ENCODE peak calls at places on chromosomes 2 and 18, in ten cellular contexts. L, B, G, C, I, Q, W, U, D and N are unnamed samples.

GRCh38 chr2:191696001-191696400 is 18.1 kb downstream of the NABP1 start:
- DNase-seq in G (no peak), B (no peak), W (peak), U (no peak), D (peak), Q (no peak), L (peak), C (no peak), I (no peak), N (peak)

GRCh38 chr2:166127217-166128155 is at the start of gene SCN1A:
- DNase-seq in Q (no peak), C (no peak), W (peak), B (no peak), I (no peak), U (peak), D (peak), G (peak), L (no peak), N (peak)

GRCh38 chr18:23719634-23720201 is 30.5 kb downstream of the LAMA3 start:
- DNase-seq in G (no peak), I (peak), W (peak), L (no peak), B (no peak), D (peak), U (no peak), Q (no peak), C (peak), N (peak)

GRCh38 chr2:204437334-204437733 is 107.9 kb upstream of the PARD3B start:
- DNase-seq in L (no peak), U (no peak), Q (no peak), D (no peak), B (no peak), C (no peak), I (no peak), W (no peak), G (no peak), N (no peak)

GRCh38 chr2:100260712-100261620 is 61.3 kb downstream of the LONRF2 start:
- DNase-seq in I (peak), Q (no peak), C (peak), D (peak), L (peak), G (peak), B (peak), W (peak), U (peak), N (peak)

GRCh38 chr2:46163804-46164569 is 133.2 kb upstream of the EPAS1 start:
- DNase-seq in W (no peak), B (no peak), I (no peak), Q (no peak), U (no peak), G (no peak), C (peak), L (no peak), D (peak), N (peak)

GRCh38 chr2:151560289-151560688 is 150.6 kb downstream of the RIF1 start:
- DNase-seq in C (no peak), Q (no peak), B (no peak), U (no peak), W (no peak), I (no peak), G (peak), D (peak), L (no peak), N (peak)

GRCh38 chr2:45812039-45812500 is 160.6 kb downstream of the PRKCE start:
- DNase-seq in I (no peak), D (peak), Q (no peak), B (no peak), U (no peak), W (no peak), C (no peak), L (no peak), G (no peak), N (peak)

GRCh38 chr18:29147944-29148343 is 971.0 kb upstream of the CDH2 start:
- DNase-seq in G (peak), C (no peak), W (no peak), D (peak), I (no peak), L (no peak), U (peak), B (no peak), Q (no peak), N (peak)

GRCh38 chr2:237259201-237259600 is 154.8 kb downstream of the COL6A3 start:
- DNase-seq in C (no peak), I (no peak), U (no peak), W (no peak), L (no peak), G (no peak), Q (no peak), D (peak), B (no peak), N (no peak)

GRCh38 chr2:233593201-233593600 is 24.2 kb upstream of the UGT1A8 start:
- DNase-seq in I (no peak), B (no peak), W (no peak), D (no peak), U (no peak), L (no peak), C (no peak), G (no peak), Q (no peak), N (no peak)

GRCh38 chr2:47645246-47645645 is 137.7 kb upstream of the MSH6 start:
- DNase-seq in G (no peak), W (no peak), Q (peak), L (no peak), D (no peak), B (no peak), I (no peak), U (no peak), C (peak), N (no peak)

GRCh38 chr18:57980573-57981348 is 63.3 kb upstream of the NEDD4L start:
- DNase-seq in W (peak), D (no peak), U (peak), L (no peak), G (no peak), I (no peak), B (no peak), C (no peak), Q (no peak), N (peak)

GRCh38 chr2:120228503-120228902 is 5.3 kb upstream of the TMEM185B start:
- DNase-seq in I (no peak), W (peak), Q (no peak), B (no peak), L (no peak), U (no peak), D (no peak), G (no peak), C (no peak), N (peak)

GRCh38 chr2:223943561-223944008 is 1.6 kb downstream of the WDFY1 start:
- DNase-seq in U (no peak), I (no peak), Q (no peak), B (no peak), L (no peak), C (no peak), W (peak), G (no peak), D (peak), N (peak)

GRCh38 chr2:227828385-227828990 is 14.8 kb downstream of the CCL20 start:
- DNase-seq in I (no peak), Q (no peak), W (no peak), U (no peak), G (no peak), L (no peak), D (no peak), B (no peak), C (no peak), N (no peak)

GRCh38 chr18:10386049-10386448 is 68.4 kb upstream of the APCDD1 start:
- DNase-seq in L (no peak), I (peak), C (no peak), W (no peak), B (no peak), U (no peak), Q (no peak), D (no peak), G (no peak), N (no peak)

GRCh38 chr2:545711-546650 is 131.2 kb downstream of the TMEM18 start:
- DNase-seq in Q (no peak), C (peak), I (no peak), G (no peak), B (no peak), L (no peak), U (no peak), D (no peak), W (peak), N (no peak)

GRCh38 chr2:138071720-138072719 is 107.7 kb downstream of the HNMT start:
- DNase-seq in D (peak), Q (no peak), B (no peak), U (no peak), I (no peak), W (no peak), G (no peak), L (no peak), C (no peak), N (peak)

GRCh38 chr2:205054789-205055188 is 509.5 kb downstream of the PARD3B start:
- DNase-seq in G (no peak), D (no peak), W (no peak), L (no peak), I (no peak), B (no peak), U (no peak), Q (no peak), C (no peak), N (no peak)

GRCh38 chr2:112640800-112641675 is 4.7 kb upstream of the SLC20A1 start:
- DNase-seq in W (no peak), I (no peak), Q (peak), U (no peak), L (no peak), D (peak), B (no peak), C (no peak), G (no peak), N (peak)

GRCh38 chr2:105397959-105398521 is 811 bp downstream of the FHL2 start:
- DNase-seq in C (no peak), G (no peak), B (no peak), U (no peak), D (no peak), Q (no peak), L (no peak), W (no peak), I (no peak), N (no peak)

GRCh38 chr18:54883816-54884604 is 55.7 kb downstream of the RAB27B start:
- DNase-seq in I (no peak), Q (no peak), W (no peak), G (no peak), B (no peak), D (peak), C (no peak), L (no peak), U (no peak), N (peak)

GRCh38 chr2:88831792-88832248 is 140.3 kb downstream of the RPIA start:
- DNase-seq in Q (peak), D (peak), L (peak), B (no peak), G (peak), W (peak), I (no peak), U (peak), C (no peak), N (peak)

GRCh38 chr2:133166024-133166423 is 402.2 kb downstream of the NCKAP5 start:
- DNase-seq in C (no peak), B (no peak), D (peak), Q (no peak), G (no peak), U (no peak), L (no peak), W (no peak), I (no peak), N (no peak)

GRCh38 chr18:47204908-47205522 is 28.9 kb upstream of the IER3IP1 start:
- DNase-seq in U (peak), G (peak), C (no peak), I (peak), Q (no peak), D (peak), W (peak), B (no peak), L (no peak), N (peak)

DNA sequence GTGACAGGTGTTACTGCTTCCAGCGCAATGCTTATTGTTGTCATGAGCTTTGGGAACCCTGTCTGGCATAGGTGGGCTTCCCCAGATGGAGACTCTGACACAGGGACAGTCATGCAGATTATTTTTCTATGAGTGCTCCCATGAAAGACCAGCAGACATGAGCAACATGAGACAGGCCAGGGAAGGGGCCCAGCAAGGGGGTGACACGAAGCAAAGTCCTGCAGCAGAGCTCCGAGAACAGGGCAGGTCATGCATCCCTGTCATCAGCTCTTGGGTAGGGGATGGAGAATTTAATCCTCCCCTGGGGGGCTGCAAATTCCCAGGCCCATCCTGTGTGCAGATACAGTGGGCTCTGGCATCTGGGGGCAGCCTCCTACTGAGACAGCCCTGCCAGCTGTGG is 77.4 kb downstream of the CTAGE1 start:
- DNase-seq in U (no peak), C (no peak), L (no peak), Q (no peak), I (no peak), G (peak), W (no peak), D (no peak), B (no peak), N (no peak)
- H3K4me3 ChIP-seq in U (no peak), C (no peak), L (no peak), Q (no peak), I (no peak), G (no peak), W (no peak), D (no peak), B (no peak), N (no peak)

DNA sequence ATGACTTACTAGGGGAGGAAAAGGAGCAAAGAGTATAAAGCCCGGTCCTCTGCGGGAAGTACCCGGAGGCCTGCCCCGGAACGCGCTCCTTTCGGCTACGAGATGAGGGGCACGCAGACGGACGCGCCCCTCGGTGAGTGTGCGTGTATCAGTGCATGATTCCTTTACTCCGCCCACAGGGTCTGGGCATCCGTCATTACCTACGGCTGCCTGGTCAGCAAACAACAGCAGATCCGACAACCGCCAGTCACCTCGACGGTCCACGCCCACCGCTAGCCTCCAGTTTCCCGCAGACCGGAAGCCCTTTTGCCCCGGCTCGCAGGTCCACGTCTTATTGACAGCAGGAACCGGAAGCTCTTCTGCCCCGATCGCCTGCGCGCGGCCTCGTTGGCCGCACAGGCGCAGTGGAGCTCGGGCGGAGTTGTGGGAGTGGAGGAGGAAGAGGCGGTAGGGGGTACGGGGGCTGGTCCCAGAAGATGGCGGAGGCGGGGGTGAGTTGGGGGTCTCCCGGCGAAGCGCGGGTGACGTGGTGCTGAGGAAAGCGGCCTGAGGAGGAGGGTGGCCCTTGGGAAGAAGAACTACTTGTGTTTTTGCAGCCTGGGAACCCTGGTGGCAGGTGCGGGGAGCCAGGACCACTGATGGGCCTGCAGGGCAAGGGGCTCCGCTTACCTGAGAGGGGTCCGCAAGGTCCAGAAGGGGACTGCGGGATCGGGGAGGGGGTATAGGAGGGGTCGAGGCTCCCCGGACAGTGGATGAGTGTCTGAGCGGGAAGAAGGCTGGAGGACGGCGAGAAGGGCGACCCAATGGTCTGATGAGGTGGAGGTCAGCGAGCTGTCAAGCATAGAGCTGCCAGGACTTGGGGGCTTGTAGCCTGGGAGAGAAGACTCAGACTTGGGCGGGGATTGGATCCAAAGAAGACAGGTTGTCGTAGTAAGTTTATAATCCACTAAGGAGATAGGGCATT is at the start of gene INSIG2:
- DNase-seq in B (peak), U (peak), W (peak), G (peak), Q (peak), C (peak), L (peak), D (peak), I (peak), N (peak)
- TF ChIP-seq CTCF in B (peak), U (no peak), W (no peak), G (no peak), Q (no peak), C (no peak), L (no peak), D (no peak), I (no peak), N (peak)

DNA sequence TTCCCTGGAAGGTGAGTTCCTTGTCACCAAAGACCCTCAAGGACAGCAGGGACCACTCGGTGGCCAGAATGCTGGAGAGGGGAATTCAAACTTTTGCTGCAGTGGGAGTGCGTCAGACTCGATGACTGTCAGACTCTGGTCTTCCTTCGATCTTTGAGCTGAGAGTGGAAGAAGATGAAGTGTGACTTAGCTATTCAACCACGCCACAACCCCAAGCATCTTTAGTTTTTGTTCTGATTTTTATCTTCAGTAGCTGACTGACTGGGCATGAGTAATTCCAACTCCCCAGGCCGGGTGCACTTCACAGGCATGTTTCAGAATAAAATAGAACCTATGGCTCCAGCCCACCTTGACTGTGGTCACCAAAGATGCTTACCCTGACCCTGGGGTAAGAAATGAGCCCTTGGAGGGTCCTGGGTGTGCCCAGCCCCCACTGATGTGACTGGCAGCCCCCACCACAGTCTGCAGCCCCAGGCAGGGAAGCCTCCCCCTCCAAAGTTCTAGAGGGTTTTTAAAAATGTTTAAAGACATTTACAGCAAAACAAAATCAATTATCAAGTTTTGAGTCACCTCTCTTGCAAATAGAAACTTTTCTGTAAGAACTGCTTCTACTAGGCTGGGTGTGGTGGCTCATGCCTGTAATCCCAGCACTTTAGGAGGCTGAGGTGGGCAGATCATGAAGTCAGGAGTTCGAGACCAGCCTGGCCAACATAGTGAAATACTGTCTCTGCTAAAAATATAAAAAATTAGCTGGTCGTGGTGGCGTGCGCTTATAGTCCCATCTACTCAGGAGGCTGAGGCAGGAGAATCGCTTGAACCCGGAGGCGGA is 24.9 kb upstream of the YWHAQ start:
- DNase-seq in Q (no peak), D (peak), C (no peak), I (no peak), B (no peak), W (no peak), L (no peak), U (no peak), G (no peak), N (peak)
- H3K4me3 ChIP-seq in Q (no peak), D (no peak), C (no peak), I (no peak), B (no peak), W (no peak), L (no peak), U (no peak), G (no peak), N (no peak)

DNA sequence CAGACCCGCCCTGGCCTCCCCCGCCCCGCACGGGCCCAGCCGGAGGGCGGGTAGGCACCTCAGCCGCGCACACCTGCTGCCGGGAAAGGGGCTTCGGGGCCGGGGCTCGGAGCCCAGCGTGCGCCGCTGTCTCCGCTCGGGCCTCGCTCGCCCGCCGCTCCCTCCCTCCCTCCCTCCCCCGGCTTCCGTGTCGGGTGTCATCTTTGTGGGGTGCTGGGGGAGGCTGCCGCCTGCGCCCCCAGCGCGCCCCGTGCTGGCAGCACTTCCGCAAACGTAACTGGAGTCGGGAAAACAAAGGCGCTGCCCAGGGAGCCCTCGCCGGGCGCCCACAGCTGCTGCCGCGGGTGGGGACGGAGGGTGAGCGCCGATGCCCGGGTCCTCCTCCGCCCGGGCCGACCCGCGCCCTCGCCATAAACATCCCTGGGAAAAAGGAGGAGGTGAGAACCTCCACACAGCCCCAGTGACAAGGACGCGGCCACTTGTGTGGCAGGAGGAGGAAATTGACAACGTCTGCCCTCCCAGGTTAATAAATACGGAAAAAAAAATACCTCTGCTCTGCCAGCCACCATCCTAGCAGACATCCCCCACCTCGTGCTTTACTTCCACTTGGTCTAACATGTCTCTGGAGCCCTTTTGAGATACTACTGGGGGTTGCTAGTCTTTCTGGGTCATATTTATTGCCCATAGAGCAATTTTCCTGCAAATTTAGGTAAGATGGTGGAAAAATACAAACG is 550 bp downstream of the MFSD6 start:
- DNase-seq in U (peak), W (peak), Q (peak), B (no peak), I (peak), L (peak), G (peak), C (no peak), D (no peak), N (peak)
- TF ChIP-seq CTCF in U (no peak), W (no peak), Q (no peak), B (no peak), I (no peak), L (no peak), G (no peak), C (no peak), D (no peak), N (no peak)

GRCh38 chr2:91839904-91840868 is 3031.0 kb upstream of the TEKT4 start:
- DNase-seq in I (no peak), Q (peak), W (no peak), G (no peak), C (no peak), B (no peak), L (no peak), D (no peak), U (no peak), N (no peak)
- H3K4me3 ChIP-seq in I (no peak), Q (no peak), W (no peak), G (no peak), C (no peak), B (no peak), L (no peak), D (no peak), U (no peak), N (no peak)

DNA sequence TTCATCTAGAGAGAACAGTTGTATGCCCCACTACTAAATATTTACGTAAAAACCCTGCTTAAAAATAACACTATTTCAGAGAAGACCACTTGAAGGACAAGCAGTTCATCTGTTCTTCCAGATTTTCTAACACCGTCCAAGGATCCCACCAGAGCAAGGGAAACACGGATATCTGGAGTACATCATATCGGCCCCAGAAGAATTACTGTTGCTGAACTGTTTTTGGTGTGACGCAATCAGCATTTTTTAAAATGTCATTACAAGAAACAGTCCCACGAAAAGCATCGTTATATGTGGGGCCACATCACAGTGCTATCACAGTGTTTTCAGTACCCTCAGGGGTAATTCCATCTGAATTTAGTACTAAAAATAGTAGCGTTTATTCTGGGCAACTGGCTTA is 134.5 kb upstream of the PKDCC start:
- DNase-seq in W (no peak), C (no peak), G (no peak), U (no peak), I (no peak), D (no peak), L (no peak), B (no peak), Q (no peak), N (no peak)
- TF ChIP-seq CTCF in W (no peak), C (no peak), G (no peak), U (no peak), I (no peak), D (no peak), L (no peak), B (no peak), Q (no peak), N (no peak)